ENCODE peak calls at places on chromosomes 11 and 22, in seven cellular contexts. A is H9, S is H1, L is neuronal stem cell, O is mesenchymal stem cell, K is IMR-90, T is trophoblast cell. R is an unnamed sample.

GRCh38 chr11:93967258-93967657 is 53.9 kb upstream of the HEPHL1 start:
- DNase-seq in A (no peak), S (no peak), L (no peak), O (no peak), K (no peak), T (no peak), R (no peak)

GRCh38 chr11:61762798-61763197 is 10.4 kb downstream of the MYRF start:
- DNase-seq in A (no peak), S (no peak), L (no peak), O (no peak), K (no peak), T (no peak), R (no peak)

GRCh38 chr22:40123387-40123786 is 54.3 kb upstream of the TNRC6B start:
- DNase-seq in A (no peak), S (no peak), L (no peak), O (no peak), K (no peak), T (peak; percentile 85), R (peak; percentile 25)

GRCh38 chr11:22459053-22459452 is 120.9 kb downstream of the SLC17A6 start:
- DNase-seq in A (no peak), S (no peak), L (no peak), O (peak; percentile 73), K (peak; percentile 79), T (peak; percentile 50), R (peak; percentile 29)

GRCh38 chr11:67384851-67385366 is 6.9 kb upstream of the RAD9A start:
- DNase-seq in A (no peak), S (no peak), L (no peak), O (peak; percentile 72), K (peak; percentile 64), T (no peak), R (no peak)

GRCh38 chr11:6703247-6704063 is 20.3 kb upstream of the MRPL17 start:
- DNase-seq in A (peak; percentile 57), S (no peak), L (peak; percentile 27), O (peak; percentile 76), K (peak; percentile 57), T (peak; percentile 69), R (peak; percentile 78)

GRCh38 chr11:22244986-22245592 is 52.2 kb downstream of the ANO5 start:
- DNase-seq in A (peak; percentile 62), S (peak; percentile 25), L (peak; percentile 37), O (peak; percentile 32), K (peak; percentile 19), T (peak; percentile 61), R (peak; percentile 71)

GRCh38 chr11:36688892-36689291 is 90.9 kb upstream of the RAG2 start:
- DNase-seq in A (no peak), S (no peak), L (no peak), O (no peak), K (no peak), T (no peak), R (no peak)

GRCh38 chr11:65290448-65291165 is 24.1 kb upstream of the CDC42EP2 start:
- DNase-seq in A (no peak), S (no peak), L (no peak), O (peak; percentile 100), K (peak; percentile 100), T (peak; percentile 50), R (no peak)
- H3K9ac ChIP-seq in A (no peak overlapping the region), S (no peak overlapping the region), L (no peak overlapping the region), O (peak overlapping the region; percentile 83), K (peak overlapping the region; percentile 79), T (no peak overlapping the region), R (no peak overlapping the region)

GRCh38 chr11:72237112-72237931 is 6.7 kb downstream of the PHOX2A start:
- DNase-seq in A (peak; percentile 36), S (no peak), L (no peak), O (no peak), K (no peak), T (no peak), R (no peak)

GRCh38 chr11:72236083-72236697 is 7.8 kb downstream of the PHOX2A start:
- DNase-seq in A (no peak), S (no peak), L (no peak), O (peak; percentile 72), K (peak; percentile 50), T (no peak), R (no peak)

GRCh38 chr11:72235351-72236057 is 8.5 kb downstream of the PHOX2A start:
- DNase-seq in A (no peak), S (no peak), L (no peak), O (no peak), K (no peak), T (no peak), R (no peak)

GRCh38 chr11:72238040-72238450 is 5.9 kb downstream of the PHOX2A start:
- DNase-seq in A (peak; percentile 97), S (peak; percentile 85), L (peak; percentile 71), O (peak; percentile 72), K (peak; percentile 67), T (peak; percentile 75), R (peak; percentile 97)

GRCh38 chr11:72236774-72237111 is 7.2 kb downstream of the PHOX2A start:
- DNase-seq in A (no peak), S (no peak), L (no peak), O (no peak), K (no peak), T (no peak), R (no peak)
- H3K23ac ChIP-seq in A (no peak overlapping the region), S (no peak overlapping the region), L (no peak overlapping the region), O (no peak overlapping the region), K (no peak overlapping the region), T (no peak overlapping the region), R (no peak overlapping the region)

GRCh38 chr11:134939905-134940304 is 527.9 kb upstream of the B3GAT1 start:
- DNase-seq in A (no peak), S (no peak), L (no peak), O (peak; percentile 4), K (no peak), T (no peak), R (peak; percentile 69)
- H3K9ac ChIP-seq in A (no peak overlapping the region), S (no peak overlapping the region), L (no peak overlapping the region), O (no peak overlapping the region), K (no peak overlapping the region), T (no peak overlapping the region), R (no peak overlapping the region)

DNA sequence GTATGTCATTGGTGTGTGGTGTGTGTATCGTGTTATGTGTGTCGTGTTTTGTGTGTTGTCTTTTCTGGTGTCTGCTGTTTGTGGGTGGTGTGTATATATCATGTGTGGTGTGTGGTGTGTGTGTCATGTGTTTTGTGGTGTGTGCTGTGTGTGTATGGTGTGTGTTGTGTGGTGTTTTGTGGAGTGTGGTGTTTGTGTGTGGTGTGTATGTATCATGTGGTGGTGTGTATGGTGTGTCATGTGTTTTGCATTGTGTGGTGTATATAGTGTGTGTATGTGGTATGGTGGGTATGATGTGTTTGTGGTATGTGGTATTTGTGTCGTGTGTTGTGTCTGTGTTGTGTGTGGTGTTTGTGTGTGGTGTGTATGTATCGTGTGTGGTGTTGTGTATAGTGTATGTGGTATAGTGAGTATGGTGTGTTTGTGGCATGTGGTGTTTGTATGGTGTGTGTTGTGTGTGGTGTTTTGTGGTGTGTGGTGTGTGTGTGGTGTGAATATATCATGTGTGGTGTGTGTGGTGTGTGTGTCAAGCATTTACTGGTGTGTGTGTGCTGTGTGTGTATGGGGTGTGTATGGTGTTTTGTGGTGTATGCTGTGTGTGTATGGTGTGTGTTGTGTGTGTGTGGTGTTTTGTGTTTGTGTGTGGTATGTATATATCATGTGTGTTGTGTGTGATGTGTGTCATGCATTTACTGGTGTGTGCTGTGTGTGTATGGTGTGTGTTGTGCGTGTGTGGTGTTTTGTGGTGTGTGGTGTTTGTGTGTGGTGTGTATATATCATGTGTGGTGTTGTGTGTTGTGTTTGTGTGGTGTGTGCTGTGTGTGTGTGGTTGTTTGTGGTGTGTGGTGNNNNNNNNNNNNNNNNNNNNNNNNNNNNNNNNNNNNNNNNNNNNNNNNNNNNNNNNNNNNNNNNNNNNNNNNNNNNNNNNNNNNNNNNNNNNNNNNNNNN is 12.7 kb downstream of the PIM3 start:
- DNase-seq in A (peak; percentile 35), S (no peak), L (no peak), O (peak; percentile 46), K (no peak), T (no peak), R (peak; percentile 56)
- H3K23ac ChIP-seq in A (no peak overlapping the region), S (peak overlapping the region; percentile 99), L (no peak overlapping the region), O (no peak overlapping the region), K (peak overlapping the region; percentile 70), T (peak overlapping the region; percentile 16), R (no peak overlapping the region)

GRCh38 chr11:11980200-11980599 is 28.2 kb downstream of the DKK3 start:
- DNase-seq in A (no peak), S (no peak), L (no peak), O (peak; percentile 60), K (no peak), T (no peak), R (no peak)

GRCh38 chr11:11978098-11978637 is 30.3 kb downstream of the DKK3 start:
- DNase-seq in A (no peak), S (no peak), L (no peak), O (no peak), K (no peak), T (no peak), R (no peak)

GRCh38 chr11:11977206-11977938 is 31.1 kb downstream of the DKK3 start:
- DNase-seq in A (peak; percentile 52), S (no peak), L (no peak), O (peak; percentile 93), K (peak; percentile 96), T (peak; percentile 76), R (peak; percentile 91)

GRCh38 chr11:11979487-11980117 is 28.8 kb downstream of the DKK3 start:
- DNase-seq in A (no peak), S (no peak), L (no peak), O (peak; percentile 91), K (peak; percentile 81), T (peak; percentile 93), R (peak; percentile 91)

GRCh38 chr11:11978792-11979486 is 29.5 kb downstream of the DKK3 start:
- DNase-seq in A (peak; percentile 28), S (no peak), L (no peak), O (peak; percentile 88), K (peak; percentile 80), T (no peak), R (peak; percentile 86)
- H3K9ac ChIP-seq in A (no peak overlapping the region), S (no peak overlapping the region), L (no peak overlapping the region), O (peak overlapping the region; percentile 2), K (peak overlapping the region; percentile 44), T (no peak overlapping the region), R (peak overlapping the region; percentile 4)

R was measured in mesendoderm.